ENCODE peak calls at places on chromosomes 11 and 22, in seven cellular contexts. D is upper lobe of right lung, N is heart right ventricle, P is body of pancreas, C is cardiac muscle cell, Q is psoas muscle, L is neural progenitor cell. E is an unnamed sample. For H3K36me3, the result is how much of the 10 kb centered on the place peaks cover.

GRCh38 chr11:27694992-27695391 is 5.3 kb downstream of the BDNF start:
- DNase-seq in D (no peak), P (no peak), C (no peak), Q (no peak), N (no peak), L (peak), E (no peak)

GRCh38 chr11:102244681-102245409 is 72.4 kb upstream of the BIRC3 start:
- DNase-seq in Q (no peak), P (no peak), N (no peak), C (no peak), D (no peak), L (no peak), E (peak)

GRCh38 chr11:71300187-71300586 is 47.8 kb upstream of the SHANK2 start:
- DNase-seq in L (no peak), P (no peak), N (no peak), C (no peak), D (no peak), Q (no peak), E (no peak)

GRCh38 chr11:68122936-68123539 is 1.9 kb upstream of the CHKA start:
- DNase-seq in P (peak), L (peak), Q (no peak), C (no peak), D (peak), N (no peak), E (no peak)

GRCh38 chr11:61754534-61755482 is 2.4 kb downstream of the MYRF start:
- DNase-seq in D (peak), L (peak), C (peak), N (no peak), P (peak), Q (no peak), E (no peak)

GRCh38 chr11:72681226-72682153 is 7.3 kb upstream of the PDE2A start:
- DNase-seq in D (no peak), Q (no peak), N (no peak), C (no peak), P (peak), L (no peak), E (no peak)

GRCh38 chr11:23457641-23458040 is 597.4 kb upstream of the CCDC179 start:
- DNase-seq in N (no peak), P (no peak), D (no peak), C (no peak), Q (no peak), L (no peak), E (no peak)

GRCh38 chr11:64084146-64084961 is 48.6 kb downstream of the FLRT1 start:
- DNase-seq in P (no peak), D (no peak), C (no peak), Q (no peak), L (no peak), N (no peak), E (no peak)

GRCh38 chr22:41574847-41575381 is 14.1 kb downstream of the CSDC2 start:
- DNase-seq in Q (peak), P (peak), N (peak), L (no peak), C (no peak), D (peak), E (no peak)

GRCh38 chr11:76661306-76661751 is 9.2 kb downstream of the LRRC32 start:
- DNase-seq in D (peak), L (no peak), N (no peak), P (no peak), Q (no peak), C (no peak), E (no peak)

GRCh38 chr11:75233688-75234295 is 6.8 kb upstream of the TPBGL start:
- DNase-seq in Q (no peak), C (peak), P (no peak), L (peak), D (no peak), N (no peak), E (no peak)

GRCh38 chr11:15716550-15716949 is 601.8 kb downstream of the INSC start:
- DNase-seq in C (no peak), N (no peak), D (no peak), Q (peak), P (no peak), L (no peak), E (peak)

GRCh38 chr11:128903248-128904041 is 12.3 kb downstream of the KCNJ5 start:
- DNase-seq in N (no peak), L (peak), P (peak), C (no peak), D (peak), Q (no peak), E (no peak)

GRCh38 chr11:3674189-3674588 is 3.0 kb upstream of the CHRNA10 start:
- DNase-seq in P (no peak), D (no peak), Q (no peak), L (peak), N (no peak), C (no peak), E (peak)

GRCh38 chr11:76823481-76824028 is 37.2 kb upstream of the ACER3 start:
- DNase-seq in Q (peak), P (peak), C (no peak), L (no peak), N (no peak), D (no peak), E (no peak)

GRCh38 chr11:35215945-35216344 is 77.0 kb downstream of the CD44 start:
- DNase-seq in L (no peak), C (no peak), D (no peak), P (no peak), Q (no peak), N (no peak), E (no peak)

GRCh38 chr11:45856044-45856468 is 8.8 kb downstream of the CRY2 start:
- DNase-seq in D (no peak), N (no peak), L (no peak), C (no peak), P (no peak), Q (no peak), E (peak)

GRCh38 chr22:33922268-33922667 is 2.0 kb upstream of the LARGE1 start:
- DNase-seq in Q (peak), D (no peak), P (peak), L (peak), N (no peak), C (peak), E (no peak)

GRCh38 chr11:77547863-77548551 is 41.7 kb upstream of the AQP11 start:
- DNase-seq in D (no peak), N (no peak), P (peak), C (peak), Q (no peak), L (peak), E (no peak)

GRCh38 chr22:50173221-50173982 is 2.9 kb downstream of the PANX2 start:
- DNase-seq in C (no peak), Q (peak), L (no peak), N (no peak), D (no peak), P (no peak), E (no peak)

GRCh38 chr11:13090228-13090708 is 81.2 kb downstream of the RASSF10 start:
- DNase-seq in Q (no peak), D (no peak), N (no peak), C (no peak), P (no peak), L (no peak), E (no peak)

GRCh38 chr22:24521791-24522245 is 26.7 kb downstream of the UPB1 start:
- DNase-seq in N (no peak), Q (peak), D (peak), L (peak), P (peak), C (peak), E (no peak)

GRCh38 chr22:49845241-49845640 is 8.4 kb upstream of the ZBED4 start:
- DNase-seq in D (peak), N (no peak), P (no peak), C (no peak), Q (no peak), L (no peak), E (no peak)

GRCh38 chr11:61369372-61370348 is 7.5 kb downstream of the TMEM138 start:
- DNase-seq in N (peak), D (no peak), Q (peak), P (peak), C (no peak), L (no peak), E (no peak)

GRCh38 chr11:129894281-129895125 is 875 bp downstream of the NFRKB start:
- DNase-seq in C (no peak), D (no peak), Q (no peak), L (no peak), N (no peak), P (no peak), E (no peak)

GRCh38 chr11:10287140-10287539 is 6.9 kb downstream of the SBF2 start:
- DNase-seq in P (no peak), C (no peak), L (no peak), Q (no peak), D (no peak), N (no peak), E (no peak)

GRCh38 chr11:75445315-75445953 is 12.4 kb upstream of the KLHL35 start:
- DNase-seq in C (peak), N (peak), L (peak), Q (peak), D (peak), P (peak), E (no peak)

GRCh38 chr11:118670063-118670462 is 9.4 kb downstream of the TREH start:
- DNase-seq in P (no peak), L (no peak), C (no peak), D (no peak), Q (no peak), N (no peak), E (no peak)

GRCh38 chr11:128708660-128709059 is 14.8 kb downstream of the FLI1 start:
- DNase-seq in Q (no peak), N (no peak), C (no peak), D (no peak), L (no peak), P (no peak), E (no peak)

GRCh38 chr11:91396243-91397133 is 828.1 kb upstream of the FAT3 start:
- DNase-seq in D (no peak), N (no peak), Q (no peak), C (no peak), P (no peak), L (no peak), E (no peak)

GRCh38 chr11:23423656-23424055 is 563.4 kb upstream of the CCDC179 start:
- DNase-seq in D (no peak), Q (no peak), N (no peak), L (no peak), C (no peak), P (no peak), E (no peak)

GRCh38 chr11:33670250-33671011 is 30.2 kb downstream of the C11orf91 start:
- DNase-seq in N (no peak), Q (no peak), P (no peak), D (no peak), C (no peak), L (no peak), E (no peak)

GRCh38 chr11:1717745-1718144 is 20.8 kb downstream of the KRTAP5-6 start:
- DNase-seq in D (no peak), Q (peak), P (no peak), L (no peak), C (no peak), N (peak), E (no peak)

GRCh38 chr22:18929459-18929858 is 6.6 kb downstream of the PRODH start:
- DNase-seq in Q (no peak), P (no peak), C (no peak), D (no peak), L (no peak), N (no peak), E (no peak)

GRCh38 chr22:40487663-40488249 is 117.4 kb downstream of the SGSM3 start:
- DNase-seq in D (no peak), Q (no peak), P (no peak), C (no peak), L (no peak), N (no peak), E (no peak)

GRCh38 chr22:19368876-19369275 is 62.7 kb downstream of the HIRA start:
- DNase-seq in Q (no peak), D (peak), N (no peak), P (no peak), C (no peak), L (no peak), E (no peak)

GRCh38 chr11:126086248-126086647 is 23.6 kb upstream of the CDON start:
- DNase-seq in D (no peak), L (no peak), Q (no peak), N (no peak), C (no peak), P (no peak), E (no peak)

GRCh38 chr11:2934611-2935239 is 5.5 kb upstream of the PHLDA2 start:
- DNase-seq in L (no peak), N (no peak), C (no peak), D (peak), Q (no peak), P (no peak), E (no peak)

GRCh38 chr22:17910561-17911311 is 113.6 kb downstream of the MICAL3 start:
- DNase-seq in C (peak), P (peak), D (no peak), N (peak), L (peak), Q (peak), E (peak)

GRCh38 chr22:48054596-48054995 is 1292.1 kb downstream of the TBC1D22A start:
- DNase-seq in C (no peak), D (peak), L (no peak), Q (no peak), P (no peak), N (no peak), E (no peak)
- TF ChIP-seq CTCF in C (no peak), D (no peak), L (no peak), Q (no peak), P (no peak), N (no peak), E (no peak)

GRCh38 chr22:30295576-30295975 is 6.3 kb upstream of the CASTOR1 start:
- DNase-seq in P (no peak), L (no peak), C (no peak), D (no peak), N (no peak), Q (peak), E (no peak)

GRCh38 chr22:30296324-30296723 is 7.0 kb upstream of the CASTOR1 start:
- DNase-seq in C (no peak), D (no peak), N (no peak), Q (no peak), P (no peak), L (no peak), E (no peak)

GRCh38 chr22:30297276-30298004 is 8.1 kb upstream of the CASTOR1 start:
- DNase-seq in D (no peak), P (no peak), N (no peak), L (no peak), Q (no peak), C (no peak), E (no peak)

GRCh38 chr22:30298005-30298701 is 8.8 kb upstream of the CASTOR1 start:
- DNase-seq in Q (no peak), C (no peak), P (no peak), D (peak), N (no peak), L (no peak), E (no peak)

GRCh38 chr22:30296851-30297250 is 7.5 kb upstream of the CASTOR1 start:
- DNase-seq in D (no peak), C (no peak), N (no peak), L (no peak), P (no peak), Q (peak), E (no peak)
- H3K36me3 ChIP-seq in D (half or more), C (under half), N (half or more), L (under half), P (under half), Q (under half), E (half or more)

GRCh38 chr11:26283852-26284421 is 48.0 kb upstream of the ANO3 start:
- DNase-seq in L (no peak), D (no peak), Q (no peak), P (no peak), C (peak), N (no peak), E (no peak)

GRCh38 chr11:26276798-26277424 is 55.0 kb upstream of the ANO3 start:
- DNase-seq in L (peak), P (peak), N (peak), C (peak), D (no peak), Q (no peak), E (peak)

DNA sequence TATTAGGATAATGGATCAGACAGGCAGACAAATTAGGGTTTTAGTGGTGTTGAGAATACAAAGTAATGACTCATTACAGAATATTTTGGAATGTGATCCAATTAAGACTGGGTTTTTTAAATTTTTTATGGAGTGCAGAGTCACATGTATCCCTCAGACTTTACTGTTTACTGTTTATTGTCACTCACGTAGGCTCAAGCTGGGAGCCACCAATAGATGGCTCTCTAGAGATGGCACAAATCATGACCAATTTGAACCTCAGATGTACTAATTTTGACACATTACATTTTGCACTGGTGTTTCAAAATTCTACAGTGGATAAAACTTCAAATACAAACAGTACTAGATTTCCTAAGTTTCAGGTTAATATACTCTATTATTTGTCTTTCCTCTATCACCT is 53.6 kb upstream of the ANO3 start:
- DNase-seq in C (no peak), N (no peak), P (no peak), Q (no peak), D (no peak), L (no peak), E (no peak)
- TF ChIP-seq CTCF in C (no peak), N (no peak), P (no peak), Q (no peak), D (no peak), L (peak), E (no peak)

DNA sequence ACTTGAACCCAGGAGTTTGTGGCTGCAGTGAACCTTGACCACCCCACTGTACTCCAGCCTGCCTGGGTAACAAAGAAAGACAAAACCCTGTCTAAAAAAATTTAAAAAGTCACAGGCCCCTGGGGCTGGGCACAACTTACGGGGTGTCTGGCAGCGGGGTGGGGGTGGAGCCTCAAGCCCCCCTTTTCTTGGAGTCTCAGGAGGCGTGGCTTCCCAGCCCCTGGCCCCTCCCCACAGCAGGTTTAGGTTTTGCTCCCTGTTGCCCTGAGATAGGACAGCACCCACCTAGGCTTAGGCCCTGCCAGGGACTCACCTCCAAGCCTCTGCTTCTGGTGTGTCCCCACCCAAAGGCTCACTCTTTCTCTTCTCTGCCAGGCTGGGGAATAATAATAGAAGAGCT is 22.4 kb downstream of the MGAT3 start:
- DNase-seq in C (no peak), N (no peak), D (no peak), Q (no peak), L (no peak), P (no peak), E (no peak)
- H3K36me3 ChIP-seq in C (under half), N (under half), D (under half), Q (under half), L (under half), P (under half), E (under half)

GRCh38 chr11:86355256-86355655 is 19.4 kb upstream of the CCDC81 start:
- DNase-seq in C (no peak), L (no peak), Q (no peak), N (no peak), D (no peak), P (no peak), E (no peak)
- TF ChIP-seq CTCF in C (no peak), L (no peak), Q (no peak), N (no peak), D (no peak), P (no peak), E (no peak)